ENCODE peak calls at places on chromosomes 16 and 17, in ten cellular contexts. One of them, this sample, is unnamed.

GRCh38 chr16:88320947-88321634 is 61.7 kb upstream of the ZNF469 start:
- DNase-seq in activated T-helper 1 cell treated with Interleukin-2 at 50 U/mL for 16 hours: no peak
- DNase-seq in DMS153: no peak
- DNase-seq in caudate nucleus: no peak
- DNase-seq in CD4-positive, alpha-beta memory T cell: no peak
- DNase-seq in stimulated activated CD8-positive, alpha-beta memory T cell treated with anti-CD3 and anti-CD28 coated beads, Interleukin-15, amount 100 ng/mL, for 4 hours: no peak
- DNase-seq in stimulated activated CD4-positive, alpha-beta T cell treated with anti-CD3 and anti-CD28 coated beads, Interleukin-12 subunit alpha, Interleukin-12 subunit beta, amount 100 ng/mL, for 4 hours: no peak
- DNase-seq in A549: peak; percentile 35
- DNase-seq in choroid plexus epithelial cell: peak; percentile 38
- DNase-seq in NCI-H510A: no peak
- DNase-seq in this sample: no peak

GRCh38 chr16:73053379-73054130 is 5.6 kb upstream of the ZFHX3 start:
- DNase-seq in NCI-H510A: no peak
- DNase-seq in CD4-positive, alpha-beta memory T cell: no peak
- DNase-seq in activated T-helper 1 cell treated with Interleukin-2 at 50 U/mL for 16 hours: no peak
- DNase-seq in stimulated activated CD8-positive, alpha-beta memory T cell treated with anti-CD3 and anti-CD28 coated beads, Interleukin-15, amount 100 ng/mL, for 4 hours: no peak
- DNase-seq in A549: peak; percentile 78
- DNase-seq in caudate nucleus: no peak
- DNase-seq in choroid plexus epithelial cell: peak; percentile 78
- DNase-seq in DMS153: peak; percentile 85
- DNase-seq in stimulated activated CD4-positive, alpha-beta T cell treated with anti-CD3 and anti-CD28 coated beads, Interleukin-12 subunit alpha, Interleukin-12 subunit beta, amount 100 ng/mL, for 4 hours: no peak
- DNase-seq in this sample: peak; percentile 72

GRCh38 chr16:30949655-30950515 is 1.0 kb downstream of the ORAI3 start:
- DNase-seq in choroid plexus epithelial cell: peak; percentile 83
- DNase-seq in activated T-helper 1 cell treated with Interleukin-2 at 50 U/mL for 16 hours: no peak
- DNase-seq in stimulated activated CD8-positive, alpha-beta memory T cell treated with anti-CD3 and anti-CD28 coated beads, Interleukin-15, amount 100 ng/mL, for 4 hours: no peak
- DNase-seq in caudate nucleus: no peak
- DNase-seq in DMS153: peak; percentile 64
- DNase-seq in CD4-positive, alpha-beta memory T cell: peak; percentile 54
- DNase-seq in stimulated activated CD4-positive, alpha-beta T cell treated with anti-CD3 and anti-CD28 coated beads, Interleukin-12 subunit alpha, Interleukin-12 subunit beta, amount 100 ng/mL, for 4 hours: peak; percentile 18
- DNase-seq in NCI-H510A: peak; percentile 62
- DNase-seq in A549: peak; percentile 19
- DNase-seq in this sample: peak; percentile 98

GRCh38 chr17:42436401-42436800 is 13.3 kb upstream of the CAVIN1 start:
- DNase-seq in activated T-helper 1 cell treated with Interleukin-2 at 50 U/mL for 16 hours: no peak
- DNase-seq in A549: no peak
- DNase-seq in stimulated activated CD8-positive, alpha-beta memory T cell treated with anti-CD3 and anti-CD28 coated beads, Interleukin-15, amount 100 ng/mL, for 4 hours: no peak
- DNase-seq in stimulated activated CD4-positive, alpha-beta T cell treated with anti-CD3 and anti-CD28 coated beads, Interleukin-12 subunit alpha, Interleukin-12 subunit beta, amount 100 ng/mL, for 4 hours: no peak
- DNase-seq in DMS153: no peak
- DNase-seq in NCI-H510A: no peak
- DNase-seq in choroid plexus epithelial cell: peak; percentile 97
- DNase-seq in CD4-positive, alpha-beta memory T cell: no peak
- DNase-seq in caudate nucleus: no peak
- DNase-seq in this sample: no peak

GRCh38 chr17:49022391-49022941 is 25.3 kb downstream of the IGF2BP1 start:
- DNase-seq in stimulated activated CD8-positive, alpha-beta memory T cell treated with anti-CD3 and anti-CD28 coated beads, Interleukin-15, amount 100 ng/mL, for 4 hours: no peak
- DNase-seq in stimulated activated CD4-positive, alpha-beta T cell treated with anti-CD3 and anti-CD28 coated beads, Interleukin-12 subunit alpha, Interleukin-12 subunit beta, amount 100 ng/mL, for 4 hours: no peak
- DNase-seq in activated T-helper 1 cell treated with Interleukin-2 at 50 U/mL for 16 hours: no peak
- DNase-seq in NCI-H510A: no peak
- DNase-seq in CD4-positive, alpha-beta memory T cell: no peak
- DNase-seq in DMS153: no peak
- DNase-seq in caudate nucleus: no peak
- DNase-seq in choroid plexus epithelial cell: peak; percentile 77
- DNase-seq in A549: peak; percentile 53
- DNase-seq in this sample: peak; percentile 84

GRCh38 chr17:37483311-37484039 is 6.2 kb upstream of the DUSP14 start:
- DNase-seq in choroid plexus epithelial cell: peak; percentile 96
- DNase-seq in DMS153: no peak
- DNase-seq in stimulated activated CD4-positive, alpha-beta T cell treated with anti-CD3 and anti-CD28 coated beads, Interleukin-12 subunit alpha, Interleukin-12 subunit beta, amount 100 ng/mL, for 4 hours: no peak
- DNase-seq in A549: no peak
- DNase-seq in stimulated activated CD8-positive, alpha-beta memory T cell treated with anti-CD3 and anti-CD28 coated beads, Interleukin-15, amount 100 ng/mL, for 4 hours: no peak
- DNase-seq in CD4-positive, alpha-beta memory T cell: no peak
- DNase-seq in activated T-helper 1 cell treated with Interleukin-2 at 50 U/mL for 16 hours: no peak
- DNase-seq in NCI-H510A: no peak
- DNase-seq in caudate nucleus: no peak
- DNase-seq in this sample: no peak

GRCh38 chr17:67289174-67289876 is 44.3 kb upstream of the HELZ start:
- DNase-seq in A549: no peak
- DNase-seq in choroid plexus epithelial cell: peak; percentile 82
- DNase-seq in caudate nucleus: no peak
- DNase-seq in DMS153: peak; percentile 36
- DNase-seq in CD4-positive, alpha-beta memory T cell: no peak
- DNase-seq in stimulated activated CD4-positive, alpha-beta T cell treated with anti-CD3 and anti-CD28 coated beads, Interleukin-12 subunit alpha, Interleukin-12 subunit beta, amount 100 ng/mL, for 4 hours: no peak
- DNase-seq in NCI-H510A: no peak
- DNase-seq in activated T-helper 1 cell treated with Interleukin-2 at 50 U/mL for 16 hours: no peak
- DNase-seq in stimulated activated CD8-positive, alpha-beta memory T cell treated with anti-CD3 and anti-CD28 coated beads, Interleukin-15, amount 100 ng/mL, for 4 hours: no peak
- DNase-seq in this sample: no peak

GRCh38 chr16:48511071-48511540 is 98.9 kb downstream of the N4BP1 start:
- DNase-seq in A549: no peak
- DNase-seq in DMS153: no peak
- DNase-seq in NCI-H510A: no peak
- DNase-seq in stimulated activated CD4-positive, alpha-beta T cell treated with anti-CD3 and anti-CD28 coated beads, Interleukin-12 subunit alpha, Interleukin-12 subunit beta, amount 100 ng/mL, for 4 hours: no peak
- DNase-seq in choroid plexus epithelial cell: peak; percentile 56
- DNase-seq in CD4-positive, alpha-beta memory T cell: no peak
- DNase-seq in stimulated activated CD8-positive, alpha-beta memory T cell treated with anti-CD3 and anti-CD28 coated beads, Interleukin-15, amount 100 ng/mL, for 4 hours: no peak
- DNase-seq in activated T-helper 1 cell treated with Interleukin-2 at 50 U/mL for 16 hours: no peak
- DNase-seq in caudate nucleus: no peak
- DNase-seq in this sample: no peak

GRCh38 chr16:88274847-88275246 is 107.9 kb upstream of the ZNF469 start:
- DNase-seq in NCI-H510A: no peak
- DNase-seq in A549: no peak
- DNase-seq in choroid plexus epithelial cell: no peak
- DNase-seq in activated T-helper 1 cell treated with Interleukin-2 at 50 U/mL for 16 hours: no peak
- DNase-seq in stimulated activated CD8-positive, alpha-beta memory T cell treated with anti-CD3 and anti-CD28 coated beads, Interleukin-15, amount 100 ng/mL, for 4 hours: no peak
- DNase-seq in CD4-positive, alpha-beta memory T cell: no peak
- DNase-seq in stimulated activated CD4-positive, alpha-beta T cell treated with anti-CD3 and anti-CD28 coated beads, Interleukin-12 subunit alpha, Interleukin-12 subunit beta, amount 100 ng/mL, for 4 hours: no peak
- DNase-seq in DMS153: no peak
- DNase-seq in caudate nucleus: no peak
- DNase-seq in this sample: no peak

GRCh38 chr17:64466019-64466735 is 17.3 kb downstream of the MILR1 start:
- DNase-seq in CD4-positive, alpha-beta memory T cell: no peak
- DNase-seq in A549: no peak
- DNase-seq in stimulated activated CD8-positive, alpha-beta memory T cell treated with anti-CD3 and anti-CD28 coated beads, Interleukin-15, amount 100 ng/mL, for 4 hours: no peak
- DNase-seq in DMS153: no peak
- DNase-seq in NCI-H510A: no peak
- DNase-seq in activated T-helper 1 cell treated with Interleukin-2 at 50 U/mL for 16 hours: no peak
- DNase-seq in choroid plexus epithelial cell: no peak
- DNase-seq in caudate nucleus: no peak
- DNase-seq in stimulated activated CD4-positive, alpha-beta T cell treated with anti-CD3 and anti-CD28 coated beads, Interleukin-12 subunit alpha, Interleukin-12 subunit beta, amount 100 ng/mL, for 4 hours: no peak
- DNase-seq in this sample: no peak

GRCh38 chr16:48353565-48354163 is 31.5 kb downstream of the SIAH1 start:
- DNase-seq in NCI-H510A: peak; percentile 30
- DNase-seq in A549: peak; percentile 81
- DNase-seq in choroid plexus epithelial cell: peak; percentile 90
- DNase-seq in DMS153: no peak
- DNase-seq in stimulated activated CD4-positive, alpha-beta T cell treated with anti-CD3 and anti-CD28 coated beads, Interleukin-12 subunit alpha, Interleukin-12 subunit beta, amount 100 ng/mL, for 4 hours: peak; percentile 36
- DNase-seq in activated T-helper 1 cell treated with Interleukin-2 at 50 U/mL for 16 hours: peak; percentile 43
- DNase-seq in stimulated activated CD8-positive, alpha-beta memory T cell treated with anti-CD3 and anti-CD28 coated beads, Interleukin-15, amount 100 ng/mL, for 4 hours: peak; percentile 17
- DNase-seq in CD4-positive, alpha-beta memory T cell: peak; percentile 81
- DNase-seq in caudate nucleus: no peak
- DNase-seq in this sample: peak; percentile 69

GRCh38 chr17:6753006-6753445 is 2.8 kb upstream of the XAF1 start:
- DNase-seq in NCI-H510A: no peak
- DNase-seq in choroid plexus epithelial cell: peak; percentile 88
- DNase-seq in activated T-helper 1 cell treated with Interleukin-2 at 50 U/mL for 16 hours: peak; percentile 15
- DNase-seq in A549: no peak
- DNase-seq in stimulated activated CD8-positive, alpha-beta memory T cell treated with anti-CD3 and anti-CD28 coated beads, Interleukin-15, amount 100 ng/mL, for 4 hours: peak; percentile 27
- DNase-seq in CD4-positive, alpha-beta memory T cell: peak; percentile 66
- DNase-seq in stimulated activated CD4-positive, alpha-beta T cell treated with anti-CD3 and anti-CD28 coated beads, Interleukin-12 subunit alpha, Interleukin-12 subunit beta, amount 100 ng/mL, for 4 hours: peak; percentile 30
- DNase-seq in DMS153: no peak
- DNase-seq in caudate nucleus: no peak
- DNase-seq in this sample: peak; percentile 86

GRCh38 chr16:21060027-21060510 is 90.6 kb downstream of the DNAH3 start:
- DNase-seq in caudate nucleus: no peak
- DNase-seq in stimulated activated CD8-positive, alpha-beta memory T cell treated with anti-CD3 and anti-CD28 coated beads, Interleukin-15, amount 100 ng/mL, for 4 hours: no peak
- DNase-seq in CD4-positive, alpha-beta memory T cell: no peak
- DNase-seq in stimulated activated CD4-positive, alpha-beta T cell treated with anti-CD3 and anti-CD28 coated beads, Interleukin-12 subunit alpha, Interleukin-12 subunit beta, amount 100 ng/mL, for 4 hours: no peak
- DNase-seq in DMS153: no peak
- DNase-seq in activated T-helper 1 cell treated with Interleukin-2 at 50 U/mL for 16 hours: no peak
- DNase-seq in choroid plexus epithelial cell: no peak
- DNase-seq in NCI-H510A: no peak
- DNase-seq in A549: no peak
- DNase-seq in this sample: no peak

GRCh38 chr17:78652024-78652423 is 74.8 kb upstream of the DNAH17 start:
- DNase-seq in NCI-H510A: no peak
- DNase-seq in A549: no peak
- DNase-seq in CD4-positive, alpha-beta memory T cell: no peak
- DNase-seq in activated T-helper 1 cell treated with Interleukin-2 at 50 U/mL for 16 hours: no peak
- DNase-seq in caudate nucleus: no peak
- DNase-seq in choroid plexus epithelial cell: no peak
- DNase-seq in DMS153: no peak
- DNase-seq in stimulated activated CD4-positive, alpha-beta T cell treated with anti-CD3 and anti-CD28 coated beads, Interleukin-12 subunit alpha, Interleukin-12 subunit beta, amount 100 ng/mL, for 4 hours: no peak
- DNase-seq in stimulated activated CD8-positive, alpha-beta memory T cell treated with anti-CD3 and anti-CD28 coated beads, Interleukin-15, amount 100 ng/mL, for 4 hours: no peak
- DNase-seq in this sample: no peak

GRCh38 chr16:16093625-16094332 is 129.5 kb downstream of the ABCC6 start:
- DNase-seq in CD4-positive, alpha-beta memory T cell: no peak
- DNase-seq in activated T-helper 1 cell treated with Interleukin-2 at 50 U/mL for 16 hours: no peak
- DNase-seq in NCI-H510A: no peak
- DNase-seq in A549: no peak
- DNase-seq in DMS153: no peak
- DNase-seq in choroid plexus epithelial cell: no peak
- DNase-seq in stimulated activated CD8-positive, alpha-beta memory T cell treated with anti-CD3 and anti-CD28 coated beads, Interleukin-15, amount 100 ng/mL, for 4 hours: no peak
- DNase-seq in caudate nucleus: no peak
- DNase-seq in stimulated activated CD4-positive, alpha-beta T cell treated with anti-CD3 and anti-CD28 coated beads, Interleukin-12 subunit alpha, Interleukin-12 subunit beta, amount 100 ng/mL, for 4 hours: no peak
- DNase-seq in this sample: no peak

This sample was measured in kidney tubule cell.